ENCODE peak calls at places on chromosomes 1 and 21, in ten cellular contexts. U is IMR-90; B is stimulated activated naive CD4-positive, alpha-beta T cell treated with Interleukin-2 at 50 U/mL for 16 hours; N is NCI-H2107; S is fibroblast of pulmonary artery; L is activated CD4-positive, alpha-beta T cell treated with anti-CD3 and anti-CD28 coated beads, Interleukin-2, amount 50 U/mL, for 24 hours; R is activated T-helper 1 cell treated with anti-CD3 and anti-CD28 coated beads, Interleukin-12 subunit alpha, Interleukin-12 subunit beta, Interleukin-2, Interleukin-4 antibody, amounts not matched to agents 30 ng/mL and 10 ng/mL and 1 ng/mL, durations not matched to agents 14 hours and 24 hours and 36 hours; E is NCI-H1105 treated with DMSO at 0.1 percent for 48 hours; K is stimulated activated CD8-positive, alpha-beta memory T cell treated with anti-CD3 and anti-CD28 coated beads, Interleukin-7, amount 100 ng/mL, for 1 hour; T is T-helper 9 cell. D is an unnamed sample.

GRCh38 chr1:18923721-18924610 is 21.6 kb upstream of the ALDH4A1 start:
- DNase-seq in S (peak; percentile 52), N (peak; percentile 17), B (no peak), E (peak; percentile 65), L (no peak), R (no peak), K (no peak), U (peak; percentile 47), T (no peak), D (no peak)

GRCh38 chr1:176531036-176531435 is 68.1 kb downstream of the PAPPA2 start:
- DNase-seq in K (no peak), R (no peak), U (no peak), S (no peak), L (no peak), E (no peak), T (no peak), N (no peak), B (no peak), D (no peak)

GRCh38 chr1:6486433-6487011 is 4.9 kb downstream of the PLEKHG5 start:
- DNase-seq in R (peak; percentile 75), U (peak; percentile 78), E (peak; percentile 81), T (peak; percentile 87), K (peak; percentile 84), N (no peak), L (peak; percentile 83), B (peak; percentile 83), S (peak; percentile 86), D (peak; percentile 89)

GRCh38 chr1:154556422-154556821 is 2.0 kb downstream of the UBE2Q1 start:
- DNase-seq in B (no peak), T (no peak), U (peak; percentile 23), K (no peak), S (peak; percentile 62), E (no peak), L (no peak), R (no peak), N (no peak), D (no peak)

GRCh38 chr1:211944733-211945500 is 90.4 kb downstream of the INTS7 start:
- DNase-seq in N (no peak), E (no peak), T (no peak), U (peak; percentile 22), B (no peak), S (peak; percentile 41), L (no peak), R (no peak), K (no peak), D (no peak)

GRCh38 chr1:110606784-110607662 is 865 bp upstream of the KCNA2 start:
- DNase-seq in U (no peak), B (no peak), N (no peak), L (no peak), T (no peak), K (no peak), E (peak; percentile 31), S (no peak), R (no peak), D (peak; percentile 49)

GRCh38 chr21:46056450-46056903 is 41.4 kb upstream of the COL6A2 start:
- DNase-seq in K (no peak), R (no peak), L (no peak), N (no peak), B (no peak), T (no peak), U (peak; percentile 94), S (peak; percentile 89), E (no peak), D (peak; percentile 18)

GRCh38 chr21:15557925-15558324 is 171.9 kb upstream of the USP25 start:
- DNase-seq in S (no peak), K (no peak), B (no peak), U (no peak), T (no peak), N (no peak), E (no peak), L (no peak), R (no peak), D (peak; percentile 66)

GRCh38 chr1:37978541-37978940 is 11.3 kb downstream of the SF3A3 start:
- DNase-seq in K (no peak), U (no peak), R (no peak), N (no peak), B (no peak), T (no peak), L (no peak), S (no peak), E (no peak), D (no peak)

GRCh38 chr1:38140025-38140487 is 93.5 kb upstream of the POU3F1 start:
- DNase-seq in R (no peak), N (no peak), E (no peak), B (no peak), S (no peak), K (no peak), U (peak; percentile 24), L (no peak), T (no peak), D (no peak)

GRCh38 chr1:40314721-40315238 is 2.3 kb downstream of the COL9A2 start:
- DNase-seq in B (no peak), K (no peak), U (no peak), S (no peak), R (no peak), T (no peak), E (no peak), N (no peak), L (no peak), D (no peak)

GRCh38 chr1:156931553-156931952 is 11.1 kb downstream of the LRRC71 start:
- DNase-seq in E (no peak), S (no peak), N (no peak), R (no peak), L (no peak), U (peak; percentile 40), B (no peak), T (no peak), K (no peak), D (no peak)

GRCh38 chr1:147669475-147670318 is 627 bp downstream of the ACP6 start:
- DNase-seq in S (peak; percentile 39), B (peak; percentile 24), R (peak; percentile 25), K (no peak), N (peak; percentile 61), U (peak; percentile 47), T (peak; percentile 16), E (peak; percentile 64), L (peak; percentile 21), D (no peak)

GRCh38 chr1:185531838-185532237 is 202.4 kb upstream of the HMCN1 start:
- DNase-seq in T (no peak), R (no peak), K (no peak), S (no peak), E (no peak), L (no peak), N (no peak), B (no peak), U (no peak), D (no peak)

GRCh38 chr21:45264146-45264918 is 23.4 kb downstream of the POFUT2 start:
- DNase-seq in N (no peak), B (no peak), R (no peak), L (no peak), S (no peak), K (no peak), U (no peak), T (no peak), E (no peak), D (no peak)

GRCh38 chr1:236890152-236891056 is 95.3 kb downstream of the MTR start:
- DNase-seq in S (no peak), U (no peak), B (no peak), T (no peak), E (no peak), L (no peak), K (no peak), N (no peak), R (no peak), D (no peak)

GRCh38 chr1:100353988-100354387 is 1.7 kb downstream of the CDC14A start:
- DNase-seq in U (peak; percentile 14), E (peak; percentile 23), K (no peak), B (no peak), L (no peak), N (no peak), R (no peak), T (no peak), S (no peak), D (no peak)

GRCh38 chr1:28417441-28418277 is 48.1 kb downstream of the PHACTR4 start:
- DNase-seq in L (no peak), U (peak; percentile 65), K (no peak), N (peak; percentile 33), R (no peak), E (no peak), B (no peak), T (no peak), S (peak; percentile 71), D (no peak)

GRCh38 chr1:23184203-23184602 is 15.5 kb upstream of the LUZP1 start:
- DNase-seq in E (no peak), B (no peak), T (no peak), N (no peak), S (no peak), L (no peak), K (no peak), U (no peak), R (no peak), D (no peak)

GRCh38 chr1:114154963-114155322 is 1.3 kb upstream of the SYT6 start:
- DNase-seq in S (no peak), E (no peak), B (no peak), K (no peak), R (no peak), T (no peak), L (no peak), U (no peak), N (no peak), D (peak; percentile 87)

GRCh38 chr1:165679282-165680036 is 18.9 kb downstream of the ALDH9A1 start:
- DNase-seq in B (no peak), N (no peak), L (no peak), T (no peak), K (no peak), E (no peak), R (no peak), U (no peak), S (no peak), D (no peak)

GRCh38 chr1:204076891-204077290 is 4.0 kb downstream of the SOX13 start:
- DNase-seq in B (no peak), U (no peak), N (no peak), K (no peak), E (no peak), T (no peak), L (no peak), R (no peak), S (no peak), D (no peak)

GRCh38 chr1:180249725-180250498 is 19.8 kb downstream of the LHX4 start:
- DNase-seq in N (no peak), L (no peak), E (no peak), R (no peak), T (no peak), B (no peak), K (no peak), S (no peak), U (peak; percentile 43), D (no peak)

GRCh38 chr1:8639165-8639564 is 178.3 kb downstream of the RERE start:
- DNase-seq in L (no peak), E (no peak), N (no peak), R (no peak), S (no peak), U (no peak), T (no peak), K (no peak), B (no peak), D (no peak)

GRCh38 chr21:38505654-38506523 is 7.6 kb upstream of the ERG start:
- DNase-seq in L (peak; percentile 10), K (no peak), S (peak; percentile 87), T (no peak), R (no peak), E (peak; percentile 61), B (no peak), N (peak; percentile 29), U (peak; percentile 71), D (peak; percentile 55)

GRCh38 chr1:169363046-169363756 is 4.4 kb downstream of the NME7 start:
- DNase-seq in L (peak; percentile 35), S (peak; percentile 91), K (no peak), B (peak; percentile 29), U (peak; percentile 94), T (no peak), N (no peak), E (no peak), R (peak; percentile 26), D (no peak)

GRCh38 chr21:41601573-41602371 is 93.8 kb upstream of the TMPRSS2 start:
- DNase-seq in E (no peak), N (no peak), S (peak; percentile 21), U (peak; percentile 13), L (no peak), T (no peak), R (no peak), K (no peak), B (no peak), D (no peak)

GRCh38 chr1:149942207-149942606 is 5.5 kb upstream of the MTMR11 start:
- DNase-seq in U (peak; percentile 41), K (no peak), N (no peak), B (no peak), R (no peak), S (peak; percentile 56), E (no peak), T (no peak), L (no peak), D (no peak)

D was measured in NCI-H446.